ENCODE peak calls at places on chromosomes 12 and 14, in seven cellular contexts. I, J, P, L, R, E and W are unnamed samples.

GRCh38 chr14:90575336-90575735 is 178.5 kb downstream of the CALM1 start:
- DNase-seq in E (no peak), L (no peak), R (no peak), P (no peak), I (no peak), J (no peak), W (no peak)

GRCh38 chr12:6262635-6263034 is 47.8 kb upstream of the PLEKHG6 start:
- DNase-seq in E (no peak), I (no peak), R (no peak), J (no peak), L (no peak), P (no peak), W (no peak)

GRCh38 chr12:41286426-41286825 is 98.3 kb downstream of the PDZRN4 start:
- DNase-seq in P (no peak), I (no peak), R (no peak), E (no peak), J (no peak), L (no peak), W (no peak)

GRCh38 chr14:28666961-28667360 is 99.6 kb upstream of the FOXG1 start:
- DNase-seq in L (no peak), J (no peak), P (no peak), I (no peak), E (no peak), R (no peak), W (no peak)

GRCh38 chr14:37124617-37125016 is 47.8 kb downstream of the SLC25A21 start:
- DNase-seq in P (no peak), R (no peak), J (peak; percentile 19), E (peak; percentile 31), L (no peak), I (no peak), W (no peak)

GRCh38 chr12:74535536-74535935 is 2.1 kb upstream of the ATXN7L3B start:
- DNase-seq in I (no peak), E (no peak), L (no peak), P (no peak), J (no peak), R (no peak), W (no peak)

GRCh38 chr12:53464685-53465084 is 12.8 kb downstream of the PCBP2 start:
- DNase-seq in L (no peak), P (no peak), I (no peak), J (no peak), E (no peak), R (no peak), W (no peak)

GRCh38 chr12:2891240-2892053 is 756 bp downstream of the TULP3 start:
- DNase-seq in R (peak; percentile 55), L (peak; percentile 84), P (peak; percentile 51), J (peak; percentile 66), I (peak; percentile 66), E (peak; percentile 83), W (no peak)

GRCh38 chr12:104805186-104805585 is 152.9 kb downstream of the SLC41A2 start:
- DNase-seq in I (no peak), E (no peak), R (no peak), P (no peak), L (peak; percentile 80), J (no peak), W (peak; percentile 22)

GRCh38 chr12:112686373-112686772 is 105.2 kb upstream of the RPH3A start:
- DNase-seq in R (no peak), J (no peak), I (no peak), P (no peak), L (peak; percentile 19), E (no peak), W (peak; percentile 78)

GRCh38 chr12:40921563-40922163 is 229.4 kb downstream of the CNTN1 start:
- DNase-seq in L (peak; percentile 51), R (no peak), P (no peak), I (no peak), J (no peak), E (peak; percentile 33), W (no peak)

GRCh38 chr12:106348411-106348810 is 9.1 kb upstream of the POLR3B start:
- DNase-seq in L (no peak), J (no peak), P (no peak), R (no peak), E (no peak), I (no peak), W (no peak)

GRCh38 chr12:123113038-123113437 is 37.9 kb downstream of the PITPNM2 start:
- DNase-seq in E (no peak), R (no peak), J (no peak), P (no peak), I (no peak), L (no peak), W (no peak)

GRCh38 chr14:99781091-99781490 is 12.1 kb upstream of the EML1 start:
- DNase-seq in J (no peak), P (no peak), E (no peak), L (no peak), R (peak; percentile 9), I (no peak), W (no peak)

GRCh38 chr12:75207338-75208083 is 2.1 kb downstream of the KCNC2 start:
- DNase-seq in E (peak; percentile 71), L (no peak), J (no peak), P (no peak), R (no peak), I (peak; percentile 16), W (no peak)

GRCh38 chr12:131755305-131756113 is 44.6 kb downstream of the SFSWAP start:
- DNase-seq in J (no peak), I (no peak), P (no peak), R (no peak), L (peak; percentile 39), E (peak; percentile 45), W (no peak)

GRCh38 chr12:19539836-19540235 is 100.5 kb downstream of the AEBP2 start:
- DNase-seq in R (no peak), E (peak; percentile 74), I (no peak), L (peak; percentile 15), P (no peak), J (no peak), W (peak; percentile 8)

GRCh38 chr14:73754911-73755360 is 40.8 kb upstream of the PNMA1 start:
- DNase-seq in R (no peak), L (peak; percentile 75), E (no peak), I (no peak), J (peak; percentile 61), P (peak; percentile 59), W (no peak)

GRCh38 chr14:68800361-68800760 is 7.5 kb upstream of the ZFP36L1 start:
- DNase-seq in L (peak; percentile 36), P (no peak), I (no peak), J (no peak), R (no peak), E (no peak), W (no peak)

GRCh38 chr12:92134638-92135274 is 10.9 kb downstream of the BTG1 start:
- DNase-seq in I (no peak), J (no peak), L (peak; percentile 85), R (no peak), E (no peak), P (no peak), W (no peak)

GRCh38 chr12:130079254-130079653 is 83.0 kb upstream of the FZD10 start:
- DNase-seq in E (no peak), L (no peak), J (no peak), I (no peak), P (no peak), R (no peak), W (peak; percentile 6)

GRCh38 chr12:83016226-83016835 is 329.6 kb downstream of the TMTC2 start:
- DNase-seq in L (peak; percentile 96), J (peak; percentile 71), P (no peak), E (no peak), R (peak; percentile 78), I (no peak), W (peak; percentile 59)

GRCh38 chr12:108761226-108761625 is 29.9 kb upstream of the CORO1C start:
- DNase-seq in R (no peak), J (no peak), L (no peak), E (no peak), P (no peak), I (no peak), W (no peak)

GRCh38 chr14:70907996-70908917 is 998 bp downstream of the PCNX1 start:
- DNase-seq in L (peak; percentile 78), I (peak; percentile 69), J (peak; percentile 64), E (peak; percentile 72), R (peak; percentile 49), P (peak; percentile 41), W (no peak)

DNA sequence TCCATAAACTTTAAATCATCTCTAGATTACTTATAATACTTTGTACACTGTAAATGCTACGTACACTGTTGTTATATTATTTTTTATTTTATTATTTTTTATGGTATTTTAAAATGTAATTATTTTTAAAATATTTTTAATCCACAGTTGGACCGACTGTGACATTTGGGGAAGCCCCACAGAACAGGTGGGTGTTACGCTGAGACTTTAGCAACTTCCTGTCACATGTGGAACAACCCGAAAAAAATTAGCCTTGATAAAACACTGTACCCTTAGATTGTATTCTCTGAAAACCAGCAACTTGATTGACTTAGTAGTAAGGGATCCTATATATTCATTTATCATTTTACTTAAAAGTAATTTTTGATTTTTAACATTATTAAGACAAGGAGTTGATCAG is 1755.7 kb upstream of the SEL1L start:
- DNase-seq in R (no peak), I (no peak), L (no peak), J (no peak), P (no peak), E (no peak), W (no peak)
- H3K27ac ChIP-seq in R (no peak overlapping the region), I (no peak overlapping the region), L (no peak overlapping the region), J (no peak overlapping the region), P (no peak overlapping the region), E (no peak overlapping the region), W (no peak overlapping the region)

DNA sequence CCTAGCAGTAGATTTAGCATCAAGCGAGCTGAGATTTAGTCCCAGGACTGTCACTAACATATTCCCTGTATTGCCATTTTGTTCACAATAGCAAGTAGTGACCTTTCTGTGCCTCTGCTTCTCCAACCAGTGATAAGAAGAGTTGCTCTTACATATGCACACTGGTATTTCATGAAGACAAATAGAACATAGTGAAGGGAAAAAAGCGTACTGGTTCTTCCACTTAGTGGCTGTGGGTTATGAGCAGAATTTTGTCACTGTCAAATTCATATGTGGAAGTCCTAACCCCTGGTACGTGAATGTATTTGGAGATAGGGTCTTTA is 12.3 kb upstream of the PPFIBP1 start:
- DNase-seq in J (no peak), P (no peak), R (no peak), I (no peak), E (no peak), L (no peak), W (no peak)
- H3K27ac ChIP-seq in J (peak overlapping the region; percentile 51), P (no peak overlapping the region), R (no peak overlapping the region), I (no peak overlapping the region), E (no peak overlapping the region), L (no peak overlapping the region), W (no peak overlapping the region)

GRCh38 chr12:31277081-31277480 is 48.9 kb downstream of the SINHCAF start:
- DNase-seq in I (no peak), P (no peak), J (no peak), E (no peak), L (no peak), R (no peak), W (no peak)
- H3K27ac ChIP-seq in I (no peak overlapping the region), P (no peak overlapping the region), J (no peak overlapping the region), E (no peak overlapping the region), L (no peak overlapping the region), R (no peak overlapping the region), W (no peak overlapping the region)

DNA sequence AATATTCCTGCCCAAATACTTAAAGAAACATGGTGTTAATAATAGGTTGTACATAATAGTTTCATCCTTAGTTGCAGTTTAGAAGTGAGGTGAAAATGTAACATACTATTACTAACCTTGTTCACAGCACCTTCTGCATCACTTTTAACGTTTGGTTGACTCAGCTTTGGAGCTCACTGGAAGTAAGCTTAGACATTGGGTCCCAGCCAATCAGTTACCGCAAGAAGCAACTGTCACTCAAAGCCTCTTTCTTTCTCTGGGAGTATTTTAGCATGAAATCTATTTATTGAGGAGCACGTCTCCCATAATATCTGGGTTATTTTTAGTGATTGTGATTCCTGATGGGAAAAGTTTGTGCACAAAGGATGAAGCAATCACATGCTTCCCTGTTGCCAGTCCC is 472.6 kb downstream of the SNAPC1 start:
- DNase-seq in J (no peak), R (no peak), E (no peak), I (no peak), L (no peak), P (no peak), W (no peak)
- H3K27ac ChIP-seq in J (no peak overlapping the region), R (no peak overlapping the region), E (no peak overlapping the region), I (no peak overlapping the region), L (no peak overlapping the region), P (no peak overlapping the region), W (no peak overlapping the region)